ENCODE peak calls at places on chromosomes 11 and 22, in ten cellular contexts. Q is neural progenitor cell; S is adipocyte; N is effector memory CD4-positive, alpha-beta T cell; V is H7; I is GM12864; G is AG10803; P is Caco-2; B is astrocyte of the cerebellum; C is heart right ventricle. X is an unnamed sample.

GRCh38 chr11:133988686-133989410 is 32.1 kb upstream of the IGSF9B start:
- DNase-seq in Q (no peak), S (no peak), N (no peak), V (no peak), I (no peak), G (no peak), P (no peak), B (no peak), C (peak; percentile 80), X (no peak)

GRCh38 chr11:105486929-105487328 is 122.9 kb upstream of the GRIA4 start:
- DNase-seq in Q (no peak), S (no peak), N (no peak), V (no peak), I (no peak), G (no peak), P (no peak), B (no peak), C (no peak), X (no peak)

GRCh38 chr11:89381094-89381493 is 110.1 kb downstream of the NOX4 start:
- DNase-seq in Q (no peak), S (peak; percentile 95), N (no peak), V (no peak), I (no peak), G (peak; percentile 96), P (no peak), B (peak; percentile 87), C (no peak), X (no peak)

GRCh38 chr22:50729391-50730012 is 8.5 kb upstream of the ACR start:
- DNase-seq in Q (no peak), S (no peak), N (no peak), V (peak; percentile 72), I (no peak), G (no peak), P (no peak), B (no peak), C (no peak), X (no peak)

GRCh38 chr22:41654322-41654721 is 33.2 kb downstream of the XRCC6 start:
- DNase-seq in Q (no peak), S (no peak), N (no peak), V (no peak), I (no peak), G (no peak), P (no peak), B (no peak), C (no peak), X (no peak)

GRCh38 chr22:27329471-27329870 is 472.1 kb downstream of the MN1 start:
- DNase-seq in Q (peak; percentile 68), S (no peak), N (no peak), V (peak; percentile 81), I (no peak), G (no peak), P (no peak), B (no peak), C (no peak), X (no peak)

GRCh38 chr22:21726650-21727049 is 8.9 kb downstream of the YPEL1 start:
- DNase-seq in Q (peak; percentile 81), S (no peak), N (no peak), V (peak; percentile 88), I (no peak), G (no peak), P (peak; percentile 69), B (no peak), C (no peak), X (peak; percentile 39)

GRCh38 chr11:27241316-27242122 is 121.5 kb downstream of the CCDC34 start:
- DNase-seq in Q (no peak), S (peak; percentile 60), N (no peak), V (no peak), I (no peak), G (peak; percentile 96), P (no peak), B (peak; percentile 53), C (no peak), X (no peak)

GRCh38 chr22:40654522-40655167 is 18.1 kb upstream of the MRTFA start:
- DNase-seq in Q (no peak), S (peak; percentile 69), N (no peak), V (peak; percentile 58), I (no peak), G (peak; percentile 71), P (peak; percentile 48), B (no peak), C (peak; percentile 64), X (no peak)

GRCh38 chr11:98561216-98561615 is 459.5 kb upstream of the CNTN5 start:
- DNase-seq in Q (no peak), S (no peak), N (no peak), V (no peak), I (no peak), G (no peak), P (no peak), B (no peak), C (no peak), X (no peak)

GRCh38 chr11:35307221-35307621 is 112.1 kb downstream of the SLC1A2 start:
- DNase-seq in Q (no peak), S (no peak), N (no peak), V (no peak), I (no peak), G (no peak), P (no peak), B (no peak), C (no peak), X (no peak)

GRCh38 chr22:45212306-45212709 is 28.4 kb downstream of the KIAA0930 start:
- DNase-seq in Q (peak; percentile 48), S (peak; percentile 95), N (no peak), V (peak; percentile 76), I (no peak), G (peak; percentile 92), P (no peak), B (peak; percentile 47), C (peak; percentile 85), X (no peak)

GRCh38 chr22:20514658-20515406 is 7.4 kb downstream of the MED15 start:
- DNase-seq in Q (no peak), S (peak; percentile 91), N (no peak), V (no peak), I (no peak), G (peak; percentile 92), P (no peak), B (no peak), C (no peak), X (no peak)

GRCh38 chr22:36081023-36081431 is 52.4 kb upstream of the RBFOX2 start:
- DNase-seq in Q (no peak), S (peak; percentile 82), N (no peak), V (no peak), I (no peak), G (peak; percentile 88), P (no peak), B (peak; percentile 82), C (no peak), X (no peak)

GRCh38 chr11:18721576-18722292 is 4.3 kb downstream of the IGSF22 start:
- DNase-seq in Q (peak; percentile 78), S (peak; percentile 58), N (peak; percentile 26), V (peak; percentile 86), I (no peak), G (peak; percentile 25), P (peak; percentile 65), B (no peak), C (peak; percentile 26), X (peak; percentile 82)
- H3K4me3 ChIP-seq in Q (peak overlapping the region; percentile 64), S (peak overlapping the region; percentile 82), N (peak overlapping the region; percentile 81), V (peak overlapping the region; percentile 58), I (peak overlapping the region; percentile 53), G (peak overlapping the region; percentile 62), P (peak overlapping the region; percentile 30), B (peak overlapping the region; percentile 51), C (peak overlapping the region; percentile 62), X (peak overlapping the region; percentile 57)

DNA sequence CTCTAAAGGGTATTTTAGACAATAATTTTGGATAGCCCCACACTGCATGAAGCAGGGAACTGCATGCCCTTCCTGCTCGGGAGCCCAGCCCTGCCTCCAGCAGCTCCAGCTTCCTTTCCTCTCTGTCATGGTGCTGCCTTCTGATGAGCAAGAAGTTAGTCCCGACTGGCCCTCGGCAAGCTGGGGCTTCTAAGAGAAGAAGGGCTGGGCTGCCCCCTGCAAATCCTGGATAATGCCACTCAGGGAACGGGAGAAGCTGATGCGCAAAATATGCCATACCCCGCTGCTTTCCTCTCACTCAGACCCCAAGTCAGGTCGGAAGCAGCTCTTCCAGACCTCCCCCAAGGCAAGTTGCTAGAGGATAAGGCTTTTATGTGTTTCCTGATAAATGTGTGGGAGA is 296.3 kb downstream of the ETS1 start:
- DNase-seq in Q (no peak), S (no peak), N (no peak), V (no peak), I (no peak), G (no peak), P (no peak), B (no peak), C (peak; percentile 9), X (no peak)
- H3K4me3 ChIP-seq in Q (no peak overlapping the region), S (no peak overlapping the region), N (peak overlapping the region; percentile 39), V (no peak overlapping the region), I (peak overlapping the region; percentile 31), G (no peak overlapping the region), P (no peak overlapping the region), B (no peak overlapping the region), C (peak overlapping the region; percentile 31), X (no peak overlapping the region)

DNA sequence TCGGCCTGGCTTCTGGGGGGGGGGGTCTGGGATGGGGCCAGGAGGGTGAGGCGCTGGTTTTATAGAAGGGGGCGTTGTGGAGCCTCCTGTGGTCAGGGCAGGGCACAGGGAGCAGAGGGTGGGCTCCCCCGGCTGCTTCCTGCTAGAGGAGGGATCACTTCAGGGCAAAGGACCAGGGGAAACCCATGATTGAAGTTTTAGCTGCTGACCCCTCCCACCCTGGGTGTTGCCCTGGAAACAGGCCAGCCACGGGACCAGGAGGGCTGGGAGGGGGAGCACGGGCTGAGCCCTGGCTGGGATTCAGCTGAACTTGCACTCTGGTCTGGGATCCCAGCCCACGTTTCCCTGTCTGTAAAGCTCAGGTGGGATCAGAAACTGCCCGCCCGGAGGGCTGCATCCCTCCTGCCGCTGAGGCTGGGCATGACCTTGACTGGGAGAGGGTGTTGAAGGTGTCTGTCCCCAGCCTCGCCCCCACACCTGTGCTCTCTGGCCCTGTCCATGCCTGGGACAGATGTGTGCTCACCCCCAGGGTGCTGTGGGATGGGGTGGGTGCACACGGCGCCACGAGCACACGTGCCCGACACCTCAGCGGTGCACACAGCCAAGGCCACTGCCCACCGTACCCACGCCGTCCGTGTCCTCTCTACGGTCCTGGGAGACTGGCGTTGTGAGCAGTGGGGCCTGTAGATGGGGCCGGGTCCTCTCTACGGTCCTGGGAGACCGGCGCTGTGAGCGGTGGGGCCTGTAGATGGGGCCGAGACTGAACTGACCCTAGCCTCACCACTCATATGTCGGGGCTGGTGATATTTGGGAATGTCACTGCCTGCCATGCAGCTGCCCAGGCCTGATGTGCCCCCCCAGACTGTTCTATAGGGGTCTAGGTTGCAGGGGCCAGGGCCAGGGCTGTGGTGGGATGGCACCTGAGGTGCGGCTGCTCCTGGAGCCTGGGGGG is 2.3 kb downstream of the TSPAN4 start:
- DNase-seq in Q (peak; percentile 83), S (peak; percentile 92), N (no peak), V (peak; percentile 97), I (no peak), G (peak; percentile 95), P (peak; percentile 67), B (peak; percentile 88), C (peak; percentile 91), X (no peak)
- H3K4me3 ChIP-seq in Q (peak overlapping the region; percentile 96), S (peak overlapping the region; percentile 98), N (no peak overlapping the region), V (peak overlapping the region; percentile 70), I (no peak overlapping the region), G (peak overlapping the region; percentile 94), P (peak overlapping the region; percentile 68), B (peak overlapping the region; percentile 94), C (peak overlapping the region; percentile 96), X (peak overlapping the region; percentile 32)

DNA sequence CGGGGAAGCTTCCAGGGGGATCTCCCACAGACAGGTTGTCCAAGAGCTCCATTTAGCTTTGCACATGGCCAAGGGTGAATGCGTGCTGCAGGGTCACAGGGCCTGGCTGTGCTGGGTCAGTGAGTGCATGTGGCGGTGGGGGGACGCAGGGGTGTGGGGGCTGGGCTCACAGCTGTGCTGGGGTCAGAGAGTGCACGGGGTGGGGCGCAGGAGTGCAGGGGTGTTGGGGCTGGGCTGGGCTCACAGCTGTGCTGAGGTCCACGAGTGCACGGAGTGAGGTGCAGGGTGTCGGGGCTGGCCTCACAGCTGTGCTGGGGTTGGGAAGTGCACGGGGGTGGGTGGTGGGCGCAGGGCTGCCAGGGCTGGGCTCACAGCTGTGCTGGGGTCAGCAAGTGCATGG is 557.7 kb downstream of the BRD1 start:
- DNase-seq in Q (peak; percentile 25), S (no peak), N (no peak), V (peak; percentile 74), I (no peak), G (no peak), P (no peak), B (no peak), C (no peak), X (no peak)
- H3K4me3 ChIP-seq in Q (no peak overlapping the region), S (no peak overlapping the region), N (no peak overlapping the region), V (peak overlapping the region; percentile 22), I (no peak overlapping the region), G (no peak overlapping the region), P (no peak overlapping the region), B (no peak overlapping the region), C (no peak overlapping the region), X (no peak overlapping the region)